ENCODE peak calls at places on chromosomes 12 and 14, in seven cellular contexts. V is right atrium auricular region, K is spleen, A is dorsolateral prefrontal cortex, G is fibroblast of pulmonary artery, Z is GM10248, U is psoas muscle. P is an unnamed sample.

GRCh38 chr12:131102991-131103609 is 149.4 kb downstream of the ADGRD1 start:
- DNase-seq in V (no peak), K (peak), A (no peak), G (no peak), Z (no peak), U (no peak), P (no peak)

GRCh38 chr12:40325349-40325960 is 100.7 kb downstream of the LRRK2 start:
- DNase-seq in V (no peak), K (no peak), A (peak), G (peak), Z (peak), U (no peak), P (no peak)

GRCh38 chr14:65478596-65478995 is 66.1 kb downstream of the FUT8 start:
- DNase-seq in V (no peak), K (no peak), A (no peak), G (peak), Z (no peak), U (no peak), P (no peak)

GRCh38 chr14:103436533-103436932 is 51.3 kb downstream of the MARK3 start:
- DNase-seq in V (no peak), K (no peak), A (no peak), G (peak), Z (no peak), U (no peak), P (no peak)

GRCh38 chr12:47458273-47458672 is 247.6 kb downstream of the RPAP3 start:
- DNase-seq in V (no peak), K (no peak), A (no peak), G (peak), Z (no peak), U (no peak), P (no peak)

GRCh38 chr14:49593016-49593415 is 5.7 kb upstream of the LRR1 start:
- DNase-seq in V (no peak), K (no peak), A (no peak), G (peak), Z (no peak), U (no peak), P (no peak)

GRCh38 chr14:67490201-67490600 is 1.7 kb upstream of the TMEM229B start:
- DNase-seq in V (no peak), K (no peak), A (peak), G (no peak), Z (no peak), U (no peak), P (no peak)

GRCh38 chr14:46054526-46054925 is 597.1 kb downstream of the RPL10L start:
- DNase-seq in V (no peak), K (no peak), A (no peak), G (peak), Z (no peak), U (no peak), P (no peak)

GRCh38 chr12:21763531-21763930 is 11.0 kb downstream of the KCNJ8 start:
- DNase-seq in V (no peak), K (no peak), A (no peak), G (no peak), Z (no peak), U (no peak), P (no peak)

GRCh38 chr14:77467801-77468200 is 9.9 kb downstream of the AHSA1 start:
- DNase-seq in V (no peak), K (no peak), A (no peak), G (no peak), Z (no peak), U (no peak), P (peak)

GRCh38 chr12:14768823-14769405 is 34.4 kb downstream of the WBP11 start:
- DNase-seq in V (no peak), K (peak), A (no peak), G (peak), Z (peak), U (no peak), P (peak)

GRCh38 chr12:48795550-48796455 is 6.9 kb upstream of the ADCY6 start:
- DNase-seq in V (peak), K (no peak), A (peak), G (peak), Z (peak), U (no peak), P (peak)

GRCh38 chr14:81323621-81324400 is 76.3 kb downstream of the STON2 start:
- DNase-seq in V (no peak), K (no peak), A (no peak), G (no peak), Z (no peak), U (no peak), P (no peak)

GRCh38 chr12:98146043-98146442 is 369.3 kb upstream of the TMPO start:
- DNase-seq in V (no peak), K (no peak), A (no peak), G (no peak), Z (no peak), U (no peak), P (no peak)

GRCh38 chr12:25320123-25321006 is 69.6 kb upstream of the KRAS start:
- DNase-seq in V (no peak), K (no peak), A (no peak), G (no peak), Z (peak), U (no peak), P (no peak)

GRCh38 chr14:99159341-99160340 is 112.4 kb downstream of the BCL11B start:
- DNase-seq in V (no peak), K (no peak), A (no peak), G (no peak), Z (no peak), U (no peak), P (no peak)

GRCh38 chr12:2794261-2794735 is 472 bp upstream of the FKBP4 start:
- DNase-seq in V (no peak), K (peak), A (peak), G (peak), Z (no peak), U (peak), P (peak)

GRCh38 chr12:130863298-130863697 is 8.6 kb upstream of the RAN start:
- DNase-seq in V (no peak), K (peak), A (no peak), G (no peak), Z (no peak), U (no peak), P (no peak)

GRCh38 chr14:81516941-81517797 is 16.5 kb downstream of the SEL1L start:
- DNase-seq in V (no peak), K (no peak), A (no peak), G (peak), Z (no peak), U (no peak), P (peak)

GRCh38 chr14:88989911-88990310 is 165.5 kb downstream of the TTC8 start:
- DNase-seq in V (no peak), K (no peak), A (no peak), G (no peak), Z (no peak), U (no peak), P (no peak)

GRCh38 chr12:32920506-32921085 is 24.0 kb upstream of the PKP2 start:
- DNase-seq in V (no peak), K (no peak), A (no peak), G (peak), Z (no peak), U (no peak), P (no peak)

GRCh38 chr14:100341301-100342031 is 18.3 kb downstream of the SLC25A47 start:
- DNase-seq in V (peak), K (peak), A (no peak), G (peak), Z (peak), U (no peak), P (peak)

GRCh38 chr12:89353188-89353822 is 1.0 kb upstream of the DUSP6 start:
- DNase-seq in V (no peak), K (no peak), A (peak), G (peak), Z (peak), U (peak), P (peak)

GRCh38 chr14:83467811-83468210 is 1934.2 kb upstream of the SEL1L start:
- DNase-seq in V (no peak), K (no peak), A (no peak), G (no peak), Z (no peak), U (no peak), P (no peak)

GRCh38 chr12:24069532-24070395 is 120.3 kb upstream of the SOX5 start:
- DNase-seq in V (no peak), K (no peak), A (no peak), G (peak), Z (no peak), U (no peak), P (no peak)

GRCh38 chr14:69023035-69023434 is 43.9 kb upstream of the ACTN1 start:
- DNase-seq in V (no peak), K (no peak), A (no peak), G (no peak), Z (no peak), U (no peak), P (no peak)

GRCh38 chr12:56469007-56469930 is 891 bp downstream of the SPRYD4 start:
- DNase-seq in V (no peak), K (peak), A (no peak), G (no peak), Z (no peak), U (peak), P (peak)

GRCh38 chr12:98758331-98758730 is 113.2 kb downstream of the APAF1 start:
- DNase-seq in V (no peak), K (no peak), A (peak), G (peak), Z (no peak), U (no peak), P (no peak)

GRCh38 chr14:54699087-54699530 is 132.2 kb downstream of the SAMD4A start:
- DNase-seq in V (no peak), K (no peak), A (peak), G (no peak), Z (no peak), U (peak), P (no peak)

GRCh38 chr14:72607386-72608125 is 286.3 kb downstream of the DPF3 start:
- DNase-seq in V (peak), K (no peak), A (no peak), G (no peak), Z (no peak), U (no peak), P (no peak)

GRCh38 chr12:107774349-107775029 is at the start of gene ASCL4:
- DNase-seq in V (no peak), K (no peak), A (no peak), G (no peak), Z (no peak), U (no peak), P (no peak)

GRCh38 chr14:33986804-33987203 is 35.9 kb upstream of the EGLN3 start:
- DNase-seq in V (no peak), K (no peak), A (no peak), G (peak), Z (no peak), U (no peak), P (no peak)

GRCh38 chr12:120869376-120869775 is 34.8 kb downstream of the SPPL3 start:
- DNase-seq in V (no peak), K (no peak), A (no peak), G (no peak), Z (no peak), U (no peak), P (no peak)

GRCh38 chr12:129687731-129688130 is 216.1 kb downstream of the TMEM132D start:
- DNase-seq in V (no peak), K (no peak), A (no peak), G (no peak), Z (no peak), U (no peak), P (no peak)

GRCh38 chr14:65230287-65230728 is 128.0 kb upstream of the MAX start:
- DNase-seq in V (peak), K (peak), A (no peak), G (peak), Z (no peak), U (no peak), P (peak)

GRCh38 chr12:120225852-120226640 is 25.1 kb upstream of the RPLP0 start:
- DNase-seq in V (no peak), K (peak), A (no peak), G (no peak), Z (peak), U (no peak), P (no peak)

DNA sequence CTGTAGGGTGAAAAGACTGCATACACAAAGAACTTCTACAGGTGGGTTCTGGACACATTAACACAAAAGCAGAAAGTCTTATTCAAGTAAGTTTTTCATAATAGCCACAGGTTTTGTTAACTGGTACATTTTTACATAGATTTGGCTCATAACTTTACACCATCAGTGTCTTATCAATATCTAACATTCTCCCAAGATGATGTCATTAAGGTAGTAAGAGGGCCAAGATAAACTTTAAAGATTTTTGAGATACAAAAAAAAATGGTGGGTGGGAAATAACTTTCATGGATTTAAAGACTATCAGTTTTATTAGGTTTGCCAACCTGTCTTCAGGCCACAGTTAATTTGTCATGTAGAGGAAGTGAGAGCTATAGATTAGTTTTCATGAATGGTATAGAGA is 1.7 kb downstream of the SUPT16H start:
- DNase-seq in V (no peak), K (no peak), A (no peak), G (no peak), Z (no peak), U (no peak), P (no peak)
- TF ChIP-seq CTCF in V (no peak), K (no peak), A (no peak), G (no peak), Z (no peak), U (no peak), P (no peak)

GRCh38 chr14:32711103-32711680 is 227.5 kb upstream of the NPAS3 start:
- DNase-seq in V (no peak), K (no peak), A (no peak), G (peak), Z (peak), U (no peak), P (peak)
- TF ChIP-seq CTCF in V (peak), K (peak), A (peak), G (peak), Z (peak), U (peak), P (peak)

GRCh38 chr12:54977857-54978256 is 6.7 kb downstream of the TESPA1 start:
- DNase-seq in V (no peak), K (no peak), A (no peak), G (no peak), Z (no peak), U (no peak), P (no peak)
- TF ChIP-seq CTCF in V (no peak), K (no peak), A (no peak), G (no peak), Z (no peak), U (no peak), P (no peak)

DNA sequence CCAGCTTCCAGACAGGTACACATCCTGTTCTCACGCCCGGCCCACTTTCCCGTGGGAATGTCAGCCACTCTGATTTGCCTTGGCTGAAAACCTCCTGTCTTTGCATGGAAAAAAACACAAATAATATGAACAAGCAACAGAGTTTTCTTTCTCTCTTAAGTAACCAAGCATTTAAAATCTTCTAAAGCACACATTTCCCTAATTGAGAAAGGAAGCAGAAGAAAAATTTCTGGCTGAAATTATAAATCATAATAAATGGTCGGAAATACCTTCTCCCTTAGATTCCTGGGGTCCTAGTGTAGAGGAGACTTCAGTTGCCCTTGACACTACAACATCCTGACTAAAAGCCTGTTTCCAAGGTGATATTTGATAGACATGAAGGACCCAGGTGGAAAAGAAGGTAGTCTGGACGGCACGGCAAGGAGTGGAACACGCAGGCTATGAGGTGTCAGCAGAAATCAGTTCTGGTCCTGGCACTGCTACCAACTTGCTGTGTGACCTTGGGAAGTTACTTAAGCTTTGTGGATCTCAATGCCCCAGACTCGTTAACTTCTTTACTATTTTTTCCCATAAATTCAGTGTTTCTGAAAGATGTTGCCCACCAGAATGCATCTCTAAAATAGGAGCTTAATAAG is 37.0 kb upstream of the BCL2L14 start:
- DNase-seq in V (no peak), K (no peak), A (no peak), G (no peak), Z (no peak), U (no peak), P (no peak)
- TF ChIP-seq CTCF in V (no peak), K (no peak), A (peak), G (no peak), Z (no peak), U (no peak), P (no peak)

GRCh38 chr12:126384029-126384564 is 1318.9 kb downstream of the AACS start:
- DNase-seq in V (no peak), K (no peak), A (no peak), G (no peak), Z (no peak), U (no peak), P (no peak)
- TF ChIP-seq CTCF in V (no peak), K (no peak), A (no peak), G (no peak), Z (no peak), U (no peak), P (no peak)

GRCh38 chr14:70152704-70153103 is 36.0 kb downstream of the SLC8A3 start:
- DNase-seq in V (no peak), K (no peak), A (no peak), G (no peak), Z (no peak), U (no peak), P (no peak)

GRCh38 chr14:70162353-70162752 is 26.4 kb downstream of the SLC8A3 start:
- DNase-seq in V (no peak), K (no peak), A (no peak), G (no peak), Z (no peak), U (no peak), P (no peak)

GRCh38 chr14:70152081-70152480 is 36.7 kb downstream of the SLC8A3 start:
- DNase-seq in V (no peak), K (no peak), A (no peak), G (no peak), Z (no peak), U (no peak), P (no peak)

GRCh38 chr14:70156602-70157001 is 32.1 kb downstream of the SLC8A3 start:
- DNase-seq in V (no peak), K (no peak), A (no peak), G (no peak), Z (no peak), U (peak), P (no peak)
- TF ChIP-seq CTCF in V (no peak), K (no peak), A (no peak), G (no peak), Z (no peak), U (no peak), P (no peak)

P was measured in adrenal gland.